ENCODE peak calls at places on chromosomes 5 and 9, in seven cellular contexts. One of them, this sample, is unnamed.

GRCh38 chr5:111517853-111518501 is 5.6 kb upstream of the STARD4 start:
- DNase-seq in foreskin fibroblast: no peak
- DNase-seq in mammary epithelial cell: no peak
- DNase-seq in neural crest cell: no peak
- DNase-seq in breast epithelium: no peak
- DNase-seq in GM12878: peak
- DNase-seq in endothelial cell: no peak
- DNase-seq in this sample: no peak

GRCh38 chr9:32431196-32431595 is 46.8 kb downstream of the ACO1 start:
- DNase-seq in foreskin fibroblast: no peak
- DNase-seq in mammary epithelial cell: no peak
- DNase-seq in neural crest cell: no peak
- DNase-seq in breast epithelium: no peak
- DNase-seq in GM12878: no peak
- DNase-seq in endothelial cell: no peak
- DNase-seq in this sample: no peak

GRCh38 chr9:95143591-95144561 is 173.6 kb downstream of the FANCC start:
- DNase-seq in foreskin fibroblast: peak
- DNase-seq in mammary epithelial cell: no peak
- DNase-seq in neural crest cell: no peak
- DNase-seq in breast epithelium: peak
- DNase-seq in GM12878: no peak
- DNase-seq in endothelial cell: no peak
- DNase-seq in this sample: no peak

GRCh38 chr9:73219985-73220626 is 68.4 kb downstream of the ANXA1 start:
- DNase-seq in foreskin fibroblast: peak
- DNase-seq in mammary epithelial cell: peak
- DNase-seq in neural crest cell: no peak
- DNase-seq in breast epithelium: no peak
- DNase-seq in GM12878: peak
- DNase-seq in endothelial cell: no peak
- DNase-seq in this sample: peak

GRCh38 chr5:108727154-108727638 is 20.5 kb upstream of the FER start:
- DNase-seq in foreskin fibroblast: peak
- DNase-seq in mammary epithelial cell: no peak
- DNase-seq in neural crest cell: peak
- DNase-seq in breast epithelium: peak
- DNase-seq in GM12878: no peak
- DNase-seq in endothelial cell: no peak
- DNase-seq in this sample: peak

GRCh38 chr5:39376293-39376714 is 12.0 kb upstream of the C9 start:
- DNase-seq in foreskin fibroblast: peak
- DNase-seq in mammary epithelial cell: peak
- DNase-seq in neural crest cell: peak
- DNase-seq in breast epithelium: no peak
- DNase-seq in GM12878: no peak
- DNase-seq in endothelial cell: peak
- DNase-seq in this sample: peak

GRCh38 chr5:10880934-10881333 is 119.9 kb upstream of the DAP start:
- DNase-seq in foreskin fibroblast: no peak
- DNase-seq in mammary epithelial cell: no peak
- DNase-seq in neural crest cell: no peak
- DNase-seq in breast epithelium: no peak
- DNase-seq in GM12878: no peak
- DNase-seq in endothelial cell: no peak
- DNase-seq in this sample: no peak

GRCh38 chr5:141734501-141735231 is 52.6 kb upstream of the ARAP3 start:
- DNase-seq in foreskin fibroblast: peak
- DNase-seq in mammary epithelial cell: peak
- DNase-seq in neural crest cell: peak
- DNase-seq in breast epithelium: no peak
- DNase-seq in GM12878: no peak
- DNase-seq in endothelial cell: peak
- DNase-seq in this sample: peak

GRCh38 chr9:106921341-106921899 is 58.5 kb downstream of the ZNF462 start:
- DNase-seq in foreskin fibroblast: peak
- DNase-seq in mammary epithelial cell: no peak
- DNase-seq in neural crest cell: peak
- DNase-seq in breast epithelium: no peak
- DNase-seq in GM12878: no peak
- DNase-seq in endothelial cell: no peak
- DNase-seq in this sample: peak

GRCh38 chr5:96219580-96220281 is 213.3 kb downstream of the PCSK1 start:
- DNase-seq in foreskin fibroblast: peak
- DNase-seq in mammary epithelial cell: peak
- DNase-seq in neural crest cell: no peak
- DNase-seq in breast epithelium: no peak
- DNase-seq in GM12878: no peak
- DNase-seq in endothelial cell: no peak
- DNase-seq in this sample: peak

GRCh38 chr5:124824637-124825158 is 78.3 kb upstream of the ZNF608 start:
- DNase-seq in foreskin fibroblast: peak
- DNase-seq in mammary epithelial cell: peak
- DNase-seq in neural crest cell: no peak
- DNase-seq in breast epithelium: no peak
- DNase-seq in GM12878: no peak
- DNase-seq in endothelial cell: no peak
- DNase-seq in this sample: peak

GRCh38 chr9:69943146-69943545 is 100.5 kb upstream of the MAMDC2 start:
- DNase-seq in foreskin fibroblast: peak
- DNase-seq in mammary epithelial cell: no peak
- DNase-seq in neural crest cell: no peak
- DNase-seq in breast epithelium: no peak
- DNase-seq in GM12878: no peak
- DNase-seq in endothelial cell: no peak
- DNase-seq in this sample: no peak

GRCh38 chr5:79200573-79201183 is 35.3 kb upstream of the JMY start:
- DNase-seq in foreskin fibroblast: peak
- DNase-seq in mammary epithelial cell: no peak
- DNase-seq in neural crest cell: no peak
- DNase-seq in breast epithelium: no peak
- DNase-seq in GM12878: no peak
- DNase-seq in endothelial cell: peak
- DNase-seq in this sample: peak

GRCh38 chr5:36491860-36492259 is 114.5 kb upstream of the SLC1A3 start:
- DNase-seq in foreskin fibroblast: no peak
- DNase-seq in mammary epithelial cell: no peak
- DNase-seq in neural crest cell: no peak
- DNase-seq in breast epithelium: no peak
- DNase-seq in GM12878: no peak
- DNase-seq in endothelial cell: no peak
- DNase-seq in this sample: no peak

GRCh38 chr9:121331992-121332685 is 37.9 kb downstream of the STOM start:
- DNase-seq in foreskin fibroblast: peak
- DNase-seq in mammary epithelial cell: no peak
- DNase-seq in neural crest cell: no peak
- DNase-seq in breast epithelium: no peak
- DNase-seq in GM12878: no peak
- DNase-seq in endothelial cell: no peak
- DNase-seq in this sample: no peak

GRCh38 chr9:110332766-110333165 is 4.9 kb downstream of the TXNDC8 start:
- DNase-seq in foreskin fibroblast: no peak
- DNase-seq in mammary epithelial cell: no peak
- DNase-seq in neural crest cell: no peak
- DNase-seq in breast epithelium: no peak
- DNase-seq in GM12878: no peak
- DNase-seq in endothelial cell: no peak
- DNase-seq in this sample: no peak

GRCh38 chr5:39299962-39300361 is 64.3 kb downstream of the C9 start:
- DNase-seq in foreskin fibroblast: no peak
- DNase-seq in mammary epithelial cell: no peak
- DNase-seq in neural crest cell: no peak
- DNase-seq in breast epithelium: no peak
- DNase-seq in GM12878: no peak
- DNase-seq in endothelial cell: no peak
- DNase-seq in this sample: no peak

GRCh38 chr5:84411832-84412605 is 27.3 kb upstream of the EDIL3 start:
- DNase-seq in foreskin fibroblast: peak
- DNase-seq in mammary epithelial cell: peak
- DNase-seq in neural crest cell: no peak
- DNase-seq in breast epithelium: peak
- DNase-seq in GM12878: no peak
- DNase-seq in endothelial cell: no peak
- DNase-seq in this sample: peak

GRCh38 chr9:2602704-2603116 is 18.9 kb upstream of the VLDLR start:
- DNase-seq in foreskin fibroblast: no peak
- DNase-seq in mammary epithelial cell: no peak
- DNase-seq in neural crest cell: no peak
- DNase-seq in breast epithelium: no peak
- DNase-seq in GM12878: peak
- DNase-seq in endothelial cell: no peak
- DNase-seq in this sample: no peak

GRCh38 chr5:17069995-17070405 is 133.9 kb upstream of the MYO10 start:
- DNase-seq in foreskin fibroblast: no peak
- DNase-seq in mammary epithelial cell: peak
- DNase-seq in neural crest cell: no peak
- DNase-seq in breast epithelium: no peak
- DNase-seq in GM12878: no peak
- DNase-seq in endothelial cell: no peak
- DNase-seq in this sample: peak

GRCh38 chr5:149162401-149163084 is 21.2 kb downstream of the ABLIM3 start:
- DNase-seq in foreskin fibroblast: peak
- DNase-seq in mammary epithelial cell: peak
- DNase-seq in neural crest cell: no peak
- DNase-seq in breast epithelium: no peak
- DNase-seq in GM12878: peak
- DNase-seq in endothelial cell: no peak
- DNase-seq in this sample: peak

GRCh38 chr9:116800885-116801284 is 113.8 kb downstream of the TRIM32 start:
- DNase-seq in foreskin fibroblast: no peak
- DNase-seq in mammary epithelial cell: no peak
- DNase-seq in neural crest cell: no peak
- DNase-seq in breast epithelium: no peak
- DNase-seq in GM12878: no peak
- DNase-seq in endothelial cell: no peak
- DNase-seq in this sample: no peak

GRCh38 chr5:68182094-68182493 is 33.5 kb upstream of the PIK3R1 start:
- DNase-seq in foreskin fibroblast: no peak
- DNase-seq in mammary epithelial cell: no peak
- DNase-seq in neural crest cell: no peak
- DNase-seq in breast epithelium: no peak
- DNase-seq in GM12878: no peak
- DNase-seq in endothelial cell: no peak
- DNase-seq in this sample: no peak

GRCh38 chr9:127263244-127263643 is 1.3 kb upstream of the GARNL3 start:
- DNase-seq in foreskin fibroblast: no peak
- DNase-seq in mammary epithelial cell: no peak
- DNase-seq in neural crest cell: no peak
- DNase-seq in breast epithelium: no peak
- DNase-seq in GM12878: no peak
- DNase-seq in endothelial cell: no peak
- DNase-seq in this sample: no peak

GRCh38 chr5:16043349-16043748 is 136.2 kb downstream of the MARCHF11 start:
- DNase-seq in foreskin fibroblast: no peak
- DNase-seq in mammary epithelial cell: no peak
- DNase-seq in neural crest cell: no peak
- DNase-seq in breast epithelium: no peak
- DNase-seq in GM12878: no peak
- DNase-seq in endothelial cell: no peak
- DNase-seq in this sample: no peak

DNA sequence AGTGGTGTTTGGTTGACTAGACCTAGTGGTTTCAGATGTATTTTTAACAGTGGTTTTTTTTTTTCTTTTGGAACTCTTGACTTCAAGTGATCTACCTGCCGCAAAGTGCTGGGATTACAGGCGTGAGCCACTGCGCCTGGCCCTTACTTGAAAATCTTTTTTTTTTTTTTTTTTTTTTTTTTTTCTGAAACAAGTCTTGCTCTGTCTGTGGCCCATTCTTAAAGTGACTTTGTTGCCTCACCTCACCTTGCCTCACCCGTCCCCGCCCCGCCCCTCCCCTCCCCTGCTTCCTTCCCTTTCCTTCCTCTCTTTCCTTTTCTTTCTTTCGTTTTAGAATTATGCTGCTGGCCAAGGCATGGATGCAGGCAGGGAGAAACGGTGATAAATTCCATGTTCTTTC is 26.0 kb downstream of the GPBP1 start:
- DNase-seq in foreskin fibroblast: no peak
- DNase-seq in mammary epithelial cell: no peak
- DNase-seq in neural crest cell: no peak
- DNase-seq in breast epithelium: no peak
- DNase-seq in GM12878: no peak
- DNase-seq in endothelial cell: no peak
- DNase-seq in this sample: peak
- TF ChIP-seq CTCF in foreskin fibroblast: no peak
- TF ChIP-seq CTCF in mammary epithelial cell: no peak
- TF ChIP-seq CTCF in neural crest cell: no peak
- TF ChIP-seq CTCF in breast epithelium: no peak
- TF ChIP-seq CTCF in GM12878: no peak
- TF ChIP-seq CTCF in endothelial cell: no peak
- TF ChIP-seq CTCF in this sample: no peak

GRCh38 chr9:85292261-85292660 is 449.5 kb downstream of the AGTPBP1 start:
- DNase-seq in foreskin fibroblast: no peak
- DNase-seq in mammary epithelial cell: no peak
- DNase-seq in neural crest cell: no peak
- DNase-seq in breast epithelium: no peak
- DNase-seq in GM12878: no peak
- DNase-seq in endothelial cell: no peak
- DNase-seq in this sample: no peak

GRCh38 chr9:85289142-85289541 is 452.6 kb downstream of the AGTPBP1 start:
- DNase-seq in foreskin fibroblast: no peak
- DNase-seq in mammary epithelial cell: no peak
- DNase-seq in neural crest cell: no peak
- DNase-seq in breast epithelium: no peak
- DNase-seq in GM12878: no peak
- DNase-seq in endothelial cell: no peak
- DNase-seq in this sample: no peak

DNA sequence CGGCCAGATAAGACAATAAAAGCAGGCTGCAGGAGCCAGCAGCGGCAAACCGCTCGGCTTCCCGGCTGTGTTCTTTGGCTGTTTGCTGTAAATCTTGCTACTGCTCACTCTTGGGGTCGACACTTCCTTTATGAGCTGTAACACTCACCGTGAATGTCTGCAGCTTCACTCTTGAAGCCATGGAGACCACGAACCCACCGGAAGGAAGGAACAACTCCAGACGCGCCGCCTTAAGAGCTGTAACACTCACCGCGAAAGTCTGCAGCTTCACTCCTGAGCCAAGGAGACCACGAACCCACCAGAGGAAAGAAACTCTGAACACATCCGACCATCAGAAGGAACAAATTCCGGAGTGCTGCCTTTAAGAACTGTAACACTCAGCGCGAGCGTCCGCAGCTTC is 451.7 kb downstream of the AGTPBP1 start:
- DNase-seq in foreskin fibroblast: no peak
- DNase-seq in mammary epithelial cell: no peak
- DNase-seq in neural crest cell: no peak
- DNase-seq in breast epithelium: no peak
- DNase-seq in GM12878: no peak
- DNase-seq in endothelial cell: no peak
- DNase-seq in this sample: no peak
- TF ChIP-seq CTCF in foreskin fibroblast: no peak
- TF ChIP-seq CTCF in mammary epithelial cell: no peak
- TF ChIP-seq CTCF in neural crest cell: no peak
- TF ChIP-seq CTCF in breast epithelium: no peak
- TF ChIP-seq CTCF in GM12878: no peak
- TF ChIP-seq CTCF in endothelial cell: no peak
- TF ChIP-seq CTCF in this sample: no peak

GRCh38 chr5:179817071-179817840 is 3.4 kb upstream of the SQSTM1 start:
- DNase-seq in foreskin fibroblast: peak
- DNase-seq in mammary epithelial cell: no peak
- DNase-seq in neural crest cell: no peak
- DNase-seq in breast epithelium: no peak
- DNase-seq in GM12878: no peak
- DNase-seq in endothelial cell: no peak
- DNase-seq in this sample: no peak
- TF ChIP-seq CTCF in foreskin fibroblast: no peak
- TF ChIP-seq CTCF in mammary epithelial cell: no peak
- TF ChIP-seq CTCF in neural crest cell: no peak
- TF ChIP-seq CTCF in breast epithelium: no peak
- TF ChIP-seq CTCF in GM12878: peak
- TF ChIP-seq CTCF in endothelial cell: no peak
- TF ChIP-seq CTCF in this sample: no peak

GRCh38 chr9:85508616-85509015 is 233.1 kb downstream of the AGTPBP1 start:
- DNase-seq in foreskin fibroblast: no peak
- DNase-seq in mammary epithelial cell: no peak
- DNase-seq in neural crest cell: no peak
- DNase-seq in breast epithelium: no peak
- DNase-seq in GM12878: no peak
- DNase-seq in endothelial cell: no peak
- DNase-seq in this sample: peak
- TF ChIP-seq CTCF in foreskin fibroblast: no peak
- TF ChIP-seq CTCF in mammary epithelial cell: peak
- TF ChIP-seq CTCF in neural crest cell: no peak
- TF ChIP-seq CTCF in breast epithelium: no peak
- TF ChIP-seq CTCF in GM12878: no peak
- TF ChIP-seq CTCF in endothelial cell: no peak
- TF ChIP-seq CTCF in this sample: no peak

This sample was measured in MCF 10A.